ENCODE peak calls at places on chromosomes 5 and 9, in six cellular contexts. One of them, this sample, is unnamed.

GRCh38 chr5:58499951-58500350 is 8.7 kb downstream of the GAPT start:
- DNase-seq in IMR-90: no peak
- DNase-seq in AG08396: no peak
- DNase-seq in upper lobe of left lung: no peak
- DNase-seq in GM20000: no peak
- DNase-seq in CD8-positive, alpha-beta T cell: no peak
- DNase-seq in this sample: no peak

GRCh38 chr5:136891601-136892000 is 526.3 kb upstream of the TRPC7 start:
- DNase-seq in IMR-90: no peak
- DNase-seq in GM20000: no peak
- DNase-seq in CD8-positive, alpha-beta T cell: no peak
- DNase-seq in AG08396: no peak
- DNase-seq in upper lobe of left lung: no peak
- DNase-seq in this sample: peak

GRCh38 chr9:35801328-35802128 is 10.1 kb downstream of the NPR2 start:
- DNase-seq in GM20000: no peak
- DNase-seq in upper lobe of left lung: no peak
- DNase-seq in AG08396: no peak
- DNase-seq in IMR-90: no peak
- DNase-seq in CD8-positive, alpha-beta T cell: no peak
- DNase-seq in this sample: no peak

GRCh38 chr5:140075371-140075770 is 32.3 kb upstream of the NRG2 start:
- DNase-seq in AG08396: peak
- DNase-seq in GM20000: no peak
- DNase-seq in upper lobe of left lung: no peak
- DNase-seq in IMR-90: peak
- DNase-seq in CD8-positive, alpha-beta T cell: no peak
- DNase-seq in this sample: no peak

GRCh38 chr5:132225165-132226032 is 2.3 kb downstream of the P4HA2 start:
- DNase-seq in AG08396: peak
- DNase-seq in CD8-positive, alpha-beta T cell: no peak
- DNase-seq in IMR-90: peak
- DNase-seq in upper lobe of left lung: peak
- DNase-seq in GM20000: no peak
- DNase-seq in this sample: peak

GRCh38 chr9:90985631-90986030 is 184.0 kb downstream of the SYK start:
- DNase-seq in AG08396: no peak
- DNase-seq in CD8-positive, alpha-beta T cell: no peak
- DNase-seq in GM20000: no peak
- DNase-seq in upper lobe of left lung: no peak
- DNase-seq in IMR-90: peak
- DNase-seq in this sample: no peak

GRCh38 chr9:79651251-79651795 is 79.6 kb downstream of the TLE4 start:
- DNase-seq in GM20000: no peak
- DNase-seq in AG08396: no peak
- DNase-seq in upper lobe of left lung: no peak
- DNase-seq in CD8-positive, alpha-beta T cell: no peak
- DNase-seq in IMR-90: no peak
- DNase-seq in this sample: peak

GRCh38 chr9:35367451-35367850 is 122.5 kb upstream of the RUSC2 start:
- DNase-seq in AG08396: peak
- DNase-seq in GM20000: no peak
- DNase-seq in IMR-90: peak
- DNase-seq in upper lobe of left lung: no peak
- DNase-seq in CD8-positive, alpha-beta T cell: no peak
- DNase-seq in this sample: no peak

GRCh38 chr9:115015018-115015635 is 84.7 kb upstream of the TNFSF8 start:
- DNase-seq in GM20000: no peak
- DNase-seq in upper lobe of left lung: no peak
- DNase-seq in IMR-90: peak
- DNase-seq in AG08396: peak
- DNase-seq in CD8-positive, alpha-beta T cell: no peak
- DNase-seq in this sample: no peak

GRCh38 chr5:141513627-141514329 is 24.9 kb downstream of the PCDHGC5 start:
- DNase-seq in IMR-90: peak
- DNase-seq in CD8-positive, alpha-beta T cell: no peak
- DNase-seq in GM20000: no peak
- DNase-seq in AG08396: peak
- DNase-seq in upper lobe of left lung: peak
- DNase-seq in this sample: peak

GRCh38 chr5:78806544-78806943 is 158.0 kb upstream of the LHFPL2 start:
- DNase-seq in upper lobe of left lung: no peak
- DNase-seq in AG08396: peak
- DNase-seq in IMR-90: peak
- DNase-seq in CD8-positive, alpha-beta T cell: no peak
- DNase-seq in GM20000: no peak
- DNase-seq in this sample: peak

GRCh38 chr5:131536211-131536826 is 98.7 kb downstream of the RAPGEF6 start:
- DNase-seq in AG08396: peak
- DNase-seq in IMR-90: peak
- DNase-seq in GM20000: peak
- DNase-seq in CD8-positive, alpha-beta T cell: no peak
- DNase-seq in upper lobe of left lung: no peak
- DNase-seq in this sample: no peak

GRCh38 chr9:116756995-116757394 is 69.9 kb downstream of the TRIM32 start:
- DNase-seq in upper lobe of left lung: no peak
- DNase-seq in CD8-positive, alpha-beta T cell: no peak
- DNase-seq in GM20000: no peak
- DNase-seq in IMR-90: no peak
- DNase-seq in AG08396: no peak
- DNase-seq in this sample: no peak

GRCh38 chr9:6443661-6444060 is 30.7 kb downstream of the UHRF2 start:
- DNase-seq in GM20000: no peak
- DNase-seq in AG08396: no peak
- DNase-seq in upper lobe of left lung: no peak
- DNase-seq in CD8-positive, alpha-beta T cell: no peak
- DNase-seq in IMR-90: no peak
- DNase-seq in this sample: no peak

GRCh38 chr9:98783518-98784226 is 12.7 kb downstream of the ANKS6 start:
- DNase-seq in upper lobe of left lung: peak
- DNase-seq in CD8-positive, alpha-beta T cell: no peak
- DNase-seq in IMR-90: no peak
- DNase-seq in GM20000: no peak
- DNase-seq in AG08396: no peak
- DNase-seq in this sample: no peak

GRCh38 chr5:82356808-82357671 is 78.9 kb upstream of the RPS23 start:
- DNase-seq in AG08396: peak
- DNase-seq in GM20000: peak
- DNase-seq in IMR-90: peak
- DNase-seq in CD8-positive, alpha-beta T cell: peak
- DNase-seq in upper lobe of left lung: no peak
- DNase-seq in this sample: no peak

GRCh38 chr9:76758476-76758875 is 5.8 kb upstream of the PCA3 start:
- DNase-seq in upper lobe of left lung: no peak
- DNase-seq in CD8-positive, alpha-beta T cell: no peak
- DNase-seq in GM20000: no peak
- DNase-seq in IMR-90: no peak
- DNase-seq in AG08396: no peak
- DNase-seq in this sample: no peak

GRCh38 chr9:20340161-20340861 is 282.0 kb downstream of the MLLT3 start:
- DNase-seq in upper lobe of left lung: no peak
- DNase-seq in GM20000: no peak
- DNase-seq in CD8-positive, alpha-beta T cell: no peak
- DNase-seq in AG08396: no peak
- DNase-seq in IMR-90: no peak
- DNase-seq in this sample: peak

GRCh38 chr9:35914307-35914807 is 5.1 kb downstream of the SPAAR start:
- DNase-seq in GM20000: no peak
- DNase-seq in IMR-90: peak
- DNase-seq in AG08396: peak
- DNase-seq in CD8-positive, alpha-beta T cell: no peak
- DNase-seq in upper lobe of left lung: no peak
- DNase-seq in this sample: peak